ENCODE peak calls at places on chromosome 4, in nine cellular contexts. P is GM23248; C is globus pallidus; J is mammary epithelial cell; L is hippocampal formation; E is AG10803; Q is CD8-positive, alpha-beta memory T cell; Y is activated CD4-positive, alpha-beta T cell treated with anti-CD3 and anti-CD28 coated beads, Interleukin-2, amount 10 ng/mL, durations not matched to agents 7 days and 5 days; O is stimulated activated CD8-positive, alpha-beta memory T cell treated with anti-CD3 and anti-CD28 coated beads, Interleukin-2, amount 100 ng/mL, for 48 hours. Z is an unnamed sample.

GRCh38 chr4:54930226-54930625 is 195.2 kb downstream of the KDR start:
- DNase-seq in P (peak), C (no peak), J (peak), L (no peak), E (peak), Q (no peak), Y (no peak), O (no peak), Z (no peak)

GRCh38 chr4:129561886-129562285 is 465.9 kb downstream of the C4orf33 start:
- DNase-seq in P (no peak), C (no peak), J (no peak), L (no peak), E (no peak), Q (no peak), Y (no peak), O (no peak), Z (no peak)

GRCh38 chr4:86033171-86033570 is 326.7 kb downstream of the MAPK10 start:
- DNase-seq in P (peak), C (peak), J (no peak), L (peak), E (peak), Q (no peak), Y (no peak), O (no peak), Z (peak)

GRCh38 chr4:26859762-26860156 is 882 bp upstream of the STIM2 start:
- DNase-seq in P (no peak), C (no peak), J (peak), L (no peak), E (no peak), Q (no peak), Y (no peak), O (no peak), Z (no peak)

GRCh38 chr4:162201673-162202072 is 37.9 kb upstream of the FSTL5 start:
- DNase-seq in P (no peak), C (no peak), J (no peak), L (no peak), E (no peak), Q (no peak), Y (no peak), O (no peak), Z (no peak)

GRCh38 chr4:147094228-147094627 is 148.6 kb upstream of the TTC29 start:
- DNase-seq in P (no peak), C (no peak), J (no peak), L (no peak), E (no peak), Q (no peak), Y (no peak), O (no peak), Z (no peak)

GRCh38 chr4:41571422-41571821 is 33.5 kb downstream of the LIMCH1 start:
- DNase-seq in P (no peak), C (no peak), J (no peak), L (no peak), E (no peak), Q (no peak), Y (no peak), O (no peak), Z (no peak)

GRCh38 chr4:108255203-108255747 is 86.5 kb upstream of the LEF1 start:
- DNase-seq in P (no peak), C (no peak), J (no peak), L (no peak), E (no peak), Q (no peak), Y (no peak), O (no peak), Z (no peak)

GRCh38 chr4:101171747-101172146 is 175.6 kb downstream of the PPP3CA start:
- DNase-seq in P (peak), C (no peak), J (peak), L (no peak), E (no peak), Q (no peak), Y (no peak), O (no peak), Z (no peak)

GRCh38 chr4:117661673-117662072 is 372.6 kb upstream of the NDST3 start:
- DNase-seq in P (no peak), C (no peak), J (no peak), L (no peak), E (no peak), Q (no peak), Y (no peak), O (no peak), Z (no peak)

GRCh38 chr4:168610911-168611530 is 114.2 kb downstream of the PALLD start:
- DNase-seq in P (peak), C (no peak), J (no peak), L (no peak), E (no peak), Q (no peak), Y (no peak), O (no peak), Z (no peak)

GRCh38 chr4:28093071-28093470 is 1232.4 kb downstream of the STIM2 start:
- DNase-seq in P (no peak), C (no peak), J (no peak), L (no peak), E (no peak), Q (no peak), Y (no peak), O (no peak), Z (no peak)

GRCh38 chr4:123363729-123364128 is 32.9 kb upstream of the SPRY1 start:
- DNase-seq in P (no peak), C (no peak), J (no peak), L (no peak), E (no peak), Q (no peak), Y (no peak), O (no peak), Z (no peak)

GRCh38 chr4:26719954-26720552 is 136.2 kb downstream of the TBC1D19 start:
- DNase-seq in P (peak), C (peak), J (no peak), L (no peak), E (peak), Q (no peak), Y (no peak), O (no peak), Z (no peak)

GRCh38 chr4:40225497-40225896 is 28.7 kb downstream of the RHOH start:
- DNase-seq in P (no peak), C (no peak), J (no peak), L (no peak), E (no peak), Q (no peak), Y (no peak), O (no peak), Z (no peak)

GRCh38 chr4:3480528-3481112 is 17.5 kb downstream of the DOK7 start:
- DNase-seq in P (peak), C (peak), J (peak), L (peak), E (peak), Q (peak), Y (peak), O (peak), Z (peak)

GRCh38 chr4:56160631-56161030 is 211.9 kb downstream of the CEP135 start:
- DNase-seq in P (no peak), C (no peak), J (no peak), L (no peak), E (no peak), Q (no peak), Y (no peak), O (no peak), Z (no peak)

GRCh38 chr4:181517521-181517920 is 725.7 kb upstream of the TENM3 start:
- DNase-seq in P (no peak), C (no peak), J (no peak), L (no peak), E (peak), Q (no peak), Y (no peak), O (no peak), Z (no peak)

GRCh38 chr4:121176082-121176706 is 12.1 kb upstream of the TNIP3 start:
- DNase-seq in P (no peak), C (no peak), J (no peak), L (no peak), E (no peak), Q (no peak), Y (no peak), O (no peak), Z (no peak)

GRCh38 chr4:26217961-26218676 is 102.7 kb upstream of the RBPJ start:
- DNase-seq in P (peak), C (peak), J (no peak), L (peak), E (peak), Q (no peak), Y (no peak), O (no peak), Z (no peak)

GRCh38 chr4:6177587-6178197 is 22.7 kb downstream of the JAKMIP1 start:
- DNase-seq in P (no peak), C (no peak), J (no peak), L (no peak), E (no peak), Q (no peak), Y (peak), O (peak), Z (no peak)

GRCh38 chr4:1464581-1465171 is 58.4 kb upstream of the NKX1-1 start:
- DNase-seq in P (no peak), C (no peak), J (no peak), L (no peak), E (no peak), Q (no peak), Y (no peak), O (no peak), Z (no peak)

GRCh38 chr4:55175779-55176231 is 50.4 kb upstream of the KDR start:
- DNase-seq in P (peak), C (no peak), J (no peak), L (no peak), E (peak), Q (no peak), Y (no peak), O (no peak), Z (no peak)

GRCh38 chr4:172813359-172813923 is 355.2 kb upstream of the GALNT7 start:
- DNase-seq in P (no peak), C (no peak), J (no peak), L (no peak), E (no peak), Q (no peak), Y (no peak), O (no peak), Z (no peak)

GRCh38 chr4:60683953-60684352 is 516.2 kb upstream of the ADGRL3 start:
- DNase-seq in P (peak), C (no peak), J (peak), L (no peak), E (peak), Q (no peak), Y (no peak), O (no peak), Z (no peak)

GRCh38 chr4:76308548-76308947 is 2.0 kb downstream of the STBD1 start:
- DNase-seq in P (no peak), C (no peak), J (no peak), L (no peak), E (no peak), Q (no peak), Y (no peak), O (no peak), Z (no peak)

GRCh38 chr4:80143305-80143679 is 54.0 kb upstream of the PRDM8 start:
- DNase-seq in P (no peak), C (no peak), J (no peak), L (no peak), E (no peak), Q (no peak), Y (no peak), O (no peak), Z (no peak)

GRCh38 chr4:96016615-96017299 is 176.9 kb downstream of the PDHA2 start:
- DNase-seq in P (no peak), C (no peak), J (peak), L (no peak), E (no peak), Q (no peak), Y (no peak), O (no peak), Z (no peak)

GRCh38 chr4:161496-162284 is 37.4 kb downstream of the ZNF718 start:
- DNase-seq in P (peak), C (no peak), J (no peak), L (no peak), E (no peak), Q (no peak), Y (no peak), O (no peak), Z (no peak)

GRCh38 chr4:14701389-14701788 is 300.9 kb upstream of the CPEB2 start:
- DNase-seq in P (no peak), C (no peak), J (no peak), L (no peak), E (no peak), Q (no peak), Y (no peak), O (no peak), Z (no peak)

GRCh38 chr4:4791299-4791798 is 68.1 kb upstream of the MSX1 start:
- DNase-seq in P (peak), C (peak), J (no peak), L (peak), E (peak), Q (no peak), Y (no peak), O (no peak), Z (no peak)

GRCh38 chr4:113979157-113979972 is at the start of gene ARSJ:
- DNase-seq in P (peak), C (peak), J (peak), L (peak), E (peak), Q (peak), Y (no peak), O (no peak), Z (peak)

GRCh38 chr4:45467157-45467556 is 656.7 kb downstream of the GABRG1 start:
- DNase-seq in P (no peak), C (no peak), J (no peak), L (no peak), E (no peak), Q (no peak), Y (no peak), O (no peak), Z (no peak)

GRCh38 chr4:79611026-79611425 is 203.0 kb upstream of the GK2 start:
- DNase-seq in P (no peak), C (no peak), J (no peak), L (no peak), E (no peak), Q (no peak), Y (no peak), O (no peak), Z (no peak)

GRCh38 chr4:165379662-165380061 is 854 bp downstream of the CPE start:
- DNase-seq in P (peak), C (no peak), J (no peak), L (peak), E (no peak), Q (no peak), Y (no peak), O (no peak), Z (no peak)